ENCODE peak calls at places on chromosomes 5 and 9, in seven cellular contexts. T is prostate gland, E is breast epithelium, N is stomach, G is HCT116, K is sigmoid colon, P is spleen. L is an unnamed sample.

GRCh38 chr9:74643303-74643933 is 146.3 kb downstream of the RORB start:
- DNase-seq in N (no peak), K (no peak), T (no peak), P (no peak), G (no peak), E (no peak), L (no peak)

GRCh38 chr9:134707031-134707680 is 65.6 kb downstream of the COL5A1 start:
- DNase-seq in T (peak), E (no peak), K (peak), N (peak), G (no peak), P (no peak), L (no peak)

GRCh38 chr9:109451311-109452025 is 46.6 kb downstream of the PTPN3 start:
- DNase-seq in G (no peak), T (no peak), K (no peak), E (no peak), N (no peak), P (no peak), L (no peak)

GRCh38 chr9:25742241-25742640 is 64.0 kb upstream of the TUSC1 start:
- DNase-seq in G (no peak), E (no peak), T (no peak), P (no peak), K (no peak), N (no peak), L (no peak)

GRCh38 chr5:88480766-88481499 is 212.3 kb upstream of the TMEM161B start:
- DNase-seq in N (no peak), P (no peak), E (no peak), T (no peak), K (no peak), G (no peak), L (no peak)

GRCh38 chr9:8095531-8096223 is 296.1 kb upstream of the DMAC1 start:
- DNase-seq in G (no peak), T (no peak), E (no peak), P (no peak), K (no peak), N (no peak), L (no peak)

GRCh38 chr5:56588636-56589485 is 226.5 kb upstream of the MAP3K1 start:
- DNase-seq in T (no peak), E (no peak), K (peak), P (peak), N (peak), G (no peak), L (no peak)

GRCh38 chr5:43973318-43973717 is 370.3 kb downstream of the NNT start:
- DNase-seq in K (no peak), T (no peak), G (no peak), E (no peak), P (no peak), N (no peak), L (no peak)

GRCh38 chr9:111992523-111992922 is 95.9 kb downstream of the UGCG start:
- DNase-seq in K (no peak), E (no peak), P (no peak), N (no peak), T (no peak), G (peak), L (no peak)

GRCh38 chr5:6780802-6781391 is 67.7 kb downstream of the TENT4A start:
- DNase-seq in E (no peak), N (no peak), K (no peak), T (no peak), G (peak), P (no peak), L (no peak)

GRCh38 chr5:13595978-13596377 is 348.5 kb downstream of the DNAH5 start:
- DNase-seq in E (no peak), K (no peak), T (no peak), N (no peak), G (no peak), P (no peak), L (no peak)

GRCh38 chr5:38208782-38209378 is 49.5 kb upstream of the EGFLAM start:
- DNase-seq in T (peak), N (no peak), K (no peak), E (no peak), G (peak), P (no peak), L (peak)

GRCh38 chr9:129362287-129363098 is 184.4 kb upstream of the IER5L start:
- DNase-seq in T (peak), K (no peak), G (no peak), P (no peak), E (peak), N (no peak), L (no peak)

GRCh38 chr5:78515665-78516064 is 132.9 kb downstream of the LHFPL2 start:
- DNase-seq in G (no peak), P (no peak), N (no peak), K (no peak), E (no peak), T (no peak), L (no peak)

GRCh38 chr5:180026320-180026719 is 45.2 kb downstream of the RNF130 start:
- DNase-seq in K (no peak), G (no peak), N (peak), P (no peak), E (no peak), T (no peak), L (no peak)

GRCh38 chr9:131951905-131952304 is 127.8 kb downstream of the MED27 start:
- DNase-seq in K (no peak), N (no peak), T (no peak), E (no peak), P (no peak), G (no peak), L (no peak)

GRCh38 chr5:132557425-132557805 is 638 bp downstream of the RAD50 start:
- DNase-seq in P (peak), K (peak), E (no peak), T (peak), N (peak), G (peak), L (no peak)

GRCh38 chr5:106699198-106699597 is 971.5 kb downstream of the EFNA5 start:
- DNase-seq in N (no peak), G (no peak), K (no peak), E (no peak), P (no peak), T (no peak), L (no peak)

GRCh38 chr9:15268317-15268716 is 38.7 kb downstream of the TTC39B start:
- DNase-seq in E (no peak), N (no peak), P (no peak), K (no peak), G (no peak), T (no peak), L (no peak)

GRCh38 chr9:105447814-105448812 is at the start of gene FSD1L:
- DNase-seq in G (peak), E (peak), K (peak), T (peak), P (peak), N (peak), L (peak)

GRCh38 chr5:167634432-167634831 is 657.0 kb upstream of the WWC1 start:
- DNase-seq in T (no peak), K (no peak), N (no peak), P (no peak), G (no peak), E (no peak), L (no peak)

GRCh38 chr5:25028994-25029393 is 384.2 kb upstream of the CDH10 start:
- DNase-seq in P (peak), T (peak), N (no peak), K (peak), E (no peak), G (no peak), L (no peak)

GRCh38 chr5:151719228-151719861 is 32.6 kb upstream of the SPARC start:
- DNase-seq in N (no peak), K (no peak), G (no peak), E (no peak), P (no peak), T (no peak), L (no peak)

GRCh38 chr9:93964685-93965084 is 9.5 kb upstream of the BARX1 start:
- DNase-seq in G (no peak), K (peak), E (no peak), N (peak), T (no peak), P (no peak), L (no peak)

GRCh38 chr9:3936520-3937235 is 363.2 kb downstream of the GLIS3 start:
- DNase-seq in E (no peak), G (no peak), P (peak), K (no peak), T (no peak), N (peak), L (no peak)

GRCh38 chr5:143576721-143577484 is 173.4 kb upstream of the NR3C1 start:
- DNase-seq in K (no peak), N (no peak), T (no peak), G (no peak), P (no peak), E (no peak), L (no peak)

GRCh38 chr5:151086905-151087360 is 6.1 kb upstream of the TNIP1 start:
- DNase-seq in G (no peak), T (no peak), N (peak), P (peak), E (no peak), K (no peak), L (no peak)

GRCh38 chr5:73944581-73944980 is 318.6 kb downstream of the ARHGEF28 start:
- DNase-seq in P (no peak), N (no peak), T (no peak), G (no peak), E (no peak), K (no peak), L (peak)

DNA sequence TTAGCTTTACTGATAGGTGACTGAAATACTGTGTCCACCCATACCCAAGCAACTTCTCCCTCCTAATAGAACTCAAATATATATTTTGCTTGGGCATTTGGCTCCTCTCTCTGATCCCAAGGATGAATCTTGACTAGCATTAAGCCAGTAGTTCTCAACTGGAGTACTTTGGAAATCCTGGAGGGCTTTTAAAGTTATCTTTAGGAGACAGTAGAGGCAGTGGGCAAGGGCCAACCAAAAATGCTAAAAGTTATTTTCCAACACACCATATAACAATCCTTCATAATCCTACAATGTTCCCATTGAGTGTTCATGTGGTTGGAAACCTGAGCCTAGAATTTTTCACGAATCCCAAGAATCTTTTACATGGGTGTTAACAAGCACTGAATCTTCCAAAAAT is 11.1 kb upstream of the ETF1 start:
- DNase-seq in G (no peak), E (no peak), T (no peak), K (no peak), N (no peak), P (no peak), L (no peak)
- TF ChIP-seq POLR2A in G (no peak), E (no peak), T (no peak), K (no peak), N (no peak), P (no peak), L (no peak)

DNA sequence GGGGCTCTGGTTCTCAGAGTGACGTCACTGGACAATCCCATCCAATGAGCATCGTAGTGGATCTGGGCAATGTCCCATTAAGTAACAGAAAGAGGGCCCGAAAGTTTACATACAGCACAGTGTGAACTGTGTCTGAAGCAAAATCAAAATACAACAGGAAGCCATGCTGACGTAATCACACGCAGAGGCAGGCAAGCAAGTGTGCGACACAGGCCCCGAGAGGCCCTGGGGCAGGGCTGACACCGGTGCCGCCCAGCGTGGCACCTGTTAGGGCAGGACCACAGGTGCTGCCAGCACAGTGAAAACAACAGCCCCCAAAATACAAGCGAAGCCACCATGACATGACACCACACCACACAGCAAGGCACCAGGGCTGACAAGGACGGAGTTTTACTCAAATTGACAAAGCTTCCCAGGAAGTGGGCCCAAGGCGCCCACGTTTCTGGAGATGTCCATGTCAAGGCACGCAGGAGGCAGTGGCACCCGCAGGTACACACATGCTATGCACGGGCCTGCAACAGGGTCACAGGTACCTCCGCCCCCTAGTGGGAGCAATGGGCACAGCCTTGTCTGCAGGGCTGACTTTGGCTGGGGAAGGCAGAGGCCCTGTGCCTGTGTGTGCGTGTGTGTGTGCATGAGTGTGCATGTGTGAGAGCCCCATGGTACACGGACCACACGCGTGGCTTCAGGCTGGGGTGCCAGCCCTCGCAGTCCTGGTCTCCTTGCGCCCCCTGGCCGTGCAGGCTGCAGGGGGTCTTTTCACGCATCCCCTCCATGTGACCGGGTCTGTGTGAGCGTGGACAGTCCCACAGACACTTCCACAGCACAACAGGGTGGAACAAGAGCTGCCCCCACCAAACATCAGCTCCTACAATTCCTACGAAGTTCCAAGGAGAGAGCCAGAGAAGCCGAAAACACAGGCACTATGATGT is 19.6 kb downstream of the QSOX2 start:
- DNase-seq in G (peak), P (peak), K (no peak), E (peak), T (peak), N (peak), L (no peak)
- TF ChIP-seq POLR2AphosphoS5 in G (no peak), P (peak), K (no peak), E (no peak), T (no peak), N (no peak), L (no peak)

DNA sequence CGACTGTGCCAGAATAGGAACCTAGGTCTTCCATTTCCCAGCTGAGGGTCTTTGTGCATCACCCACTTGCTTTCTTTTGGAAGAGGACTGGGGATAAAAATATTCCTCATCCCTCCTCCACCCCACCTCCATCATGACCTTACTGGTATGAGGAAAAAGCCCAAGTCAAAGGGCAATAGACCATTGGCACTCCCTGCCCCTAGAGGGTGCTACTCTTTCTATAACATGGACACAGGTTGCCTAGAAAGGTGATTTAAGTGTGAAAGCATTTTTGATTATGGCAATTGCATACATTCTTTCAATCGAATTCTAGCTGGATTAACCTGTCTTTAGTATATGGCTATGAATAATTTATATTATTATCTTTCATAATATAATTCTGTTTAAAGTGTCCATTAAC is 22.8 kb upstream of the ZNF618 start:
- DNase-seq in N (peak), K (no peak), T (no peak), P (no peak), G (no peak), E (no peak), L (peak)
- TF ChIP-seq CTCF in N (peak), K (no peak), T (peak), P (peak), G (peak), E (peak), L (peak)

DNA sequence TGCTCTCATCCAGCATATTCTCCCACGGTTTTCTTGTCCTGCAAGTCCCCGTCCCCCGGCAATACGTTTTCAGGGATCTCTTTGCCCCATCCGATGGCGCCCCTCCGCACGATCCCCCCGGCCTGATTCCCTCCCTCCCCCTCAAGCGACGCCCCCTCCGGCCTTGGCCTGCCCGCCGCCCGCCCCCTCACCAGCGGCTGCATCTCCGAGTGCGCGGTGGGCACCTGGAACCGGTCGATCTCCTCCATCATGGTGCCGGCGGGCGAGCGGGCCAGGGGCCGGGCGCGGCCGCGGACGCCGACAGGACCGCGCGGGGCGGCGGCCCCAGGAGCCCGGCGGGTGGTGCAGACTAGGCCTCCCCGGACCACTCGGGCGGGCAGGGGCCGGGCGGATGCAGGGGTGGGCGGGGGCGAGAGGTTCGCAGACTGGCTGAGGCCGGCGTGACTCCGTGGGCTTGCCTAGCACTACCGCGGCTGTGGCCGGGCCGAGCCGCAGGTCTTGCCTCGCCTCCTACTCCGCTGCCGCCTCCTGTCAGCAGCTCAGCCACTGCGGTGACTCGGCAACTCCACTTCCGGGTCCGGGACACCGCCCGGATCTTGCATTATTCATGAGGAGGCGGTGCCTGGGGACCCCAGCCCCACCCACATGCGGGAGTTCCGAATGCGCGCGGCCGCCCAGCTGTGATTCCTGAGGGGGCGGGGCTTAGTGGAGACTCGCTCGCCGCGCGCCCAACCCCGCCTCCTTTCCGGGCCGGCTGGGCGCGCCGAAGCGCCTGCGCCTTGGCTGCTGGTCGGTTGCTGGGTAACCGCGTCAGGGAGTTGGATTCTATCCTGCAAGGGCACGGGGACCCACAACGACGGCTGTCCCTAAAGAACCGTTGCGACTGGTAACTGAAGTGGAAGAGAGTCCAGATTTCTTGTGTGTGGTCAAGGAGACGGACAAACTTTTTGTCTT is at the start of the genes DNAI1 and FAM219A:
- DNase-seq in P (peak), E (peak), T (peak), K (peak), N (peak), G (peak), L (peak)
- TF ChIP-seq POLR2A in P (peak), E (peak), T (peak), K (peak), N (peak), G (no peak), L (peak)

GRCh38 chr5:61679562-61679961 is 347.5 kb downstream of the ZSWIM6 start:
- DNase-seq in T (no peak), K (no peak), G (no peak), P (no peak), E (no peak), N (no peak), L (no peak)

GRCh38 chr5:61678966-61679365 is 346.9 kb downstream of the ZSWIM6 start:
- DNase-seq in K (no peak), G (peak), E (no peak), P (no peak), T (no peak), N (no peak), L (no peak)

GRCh38 chr5:61683926-61684325 is 351.9 kb downstream of the ZSWIM6 start:
- DNase-seq in N (no peak), K (no peak), E (no peak), T (no peak), P (no peak), G (no peak), L (peak)

GRCh38 chr5:61677220-61677619 is 345.2 kb downstream of the ZSWIM6 start:
- DNase-seq in K (no peak), P (no peak), T (no peak), E (no peak), G (no peak), N (no peak), L (peak)

DNA sequence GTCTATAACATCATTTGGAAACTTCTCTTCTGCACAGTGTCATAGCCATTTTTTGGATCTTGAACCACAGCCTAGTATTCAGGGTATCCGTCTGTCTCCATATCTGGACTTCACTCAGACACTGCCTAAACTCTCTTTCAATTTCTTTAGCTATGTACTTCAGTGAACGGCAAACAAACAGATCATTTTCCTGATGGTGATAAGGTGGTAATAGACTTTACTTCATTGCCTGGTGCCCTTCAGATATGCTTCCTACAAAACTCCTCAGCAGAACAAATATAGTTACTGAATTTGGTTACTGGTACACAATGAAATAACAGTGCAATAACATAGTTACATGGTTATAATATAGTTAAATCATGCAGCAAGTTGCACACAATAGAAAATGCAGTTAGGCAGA is 348.2 kb downstream of the ZSWIM6 start:
- DNase-seq in T (no peak), N (no peak), P (no peak), G (no peak), E (no peak), K (no peak), L (peak)
- TF ChIP-seq POLR2AphosphoS5 in T (no peak), N (no peak), P (no peak), G (no peak), E (no peak), K (no peak), L (no peak)

L was measured in esophagus muscularis mucosa.